ENCODE peak calls at places on chromosomes 16 and 17, in eight cellular contexts. One of them, this sample, is unnamed.
A peak's percentile ranks its signal among the peaks of the same experiment; 100 is the strongest.

GRCh38 chr16:10964891-10965326 is 20.5 kb downstream of the CLEC16A start:
- DNase-seq in heart left ventricle: no peak
- DNase-seq in endothelial cell of umbilical vein: no peak
- DNase-seq in transverse colon: no peak
- DNase-seq in gastrocnemius medialis: no peak
- DNase-seq in right lobe of liver: no peak
- DNase-seq in GM12878: peak; percentile 94
- DNase-seq in stomach: no peak
- DNase-seq in this sample: no peak

GRCh38 chr17:42548070-42548837 is 4.5 kb upstream of the HSD17B1 start:
- DNase-seq in endothelial cell of umbilical vein: peak; percentile 52
- DNase-seq in gastrocnemius medialis: no peak
- DNase-seq in transverse colon: peak; percentile 93
- DNase-seq in stomach: peak; percentile 94
- DNase-seq in heart left ventricle: peak; percentile 45
- DNase-seq in GM12878: no peak
- DNase-seq in right lobe of liver: peak; percentile 85
- DNase-seq in this sample: no peak

GRCh38 chr16:15604460-15605390 is 38.2 kb downstream of the MARF1 start:
- DNase-seq in stomach: no peak
- DNase-seq in transverse colon: no peak
- DNase-seq in gastrocnemius medialis: no peak
- DNase-seq in heart left ventricle: no peak
- DNase-seq in GM12878: no peak
- DNase-seq in right lobe of liver: peak; percentile 84
- DNase-seq in endothelial cell of umbilical vein: no peak
- DNase-seq in this sample: peak; percentile 82

GRCh38 chr17:35239823-35240222 is 3.0 kb upstream of the SLFN5 start:
- DNase-seq in endothelial cell of umbilical vein: no peak
- DNase-seq in gastrocnemius medialis: no peak
- DNase-seq in GM12878: no peak
- DNase-seq in stomach: no peak
- DNase-seq in right lobe of liver: no peak
- DNase-seq in transverse colon: no peak
- DNase-seq in heart left ventricle: no peak
- DNase-seq in this sample: no peak

GRCh38 chr17:14198013-14198412 is 38.6 kb downstream of the CDRT15 start:
- DNase-seq in heart left ventricle: peak; percentile 49
- DNase-seq in GM12878: no peak
- DNase-seq in right lobe of liver: no peak
- DNase-seq in endothelial cell of umbilical vein: no peak
- DNase-seq in stomach: peak; percentile 57
- DNase-seq in transverse colon: no peak
- DNase-seq in gastrocnemius medialis: no peak
- DNase-seq in this sample: no peak

GRCh38 chr16:13110124-13110796 is 208.9 kb downstream of the SHISA9 start:
- DNase-seq in gastrocnemius medialis: no peak
- DNase-seq in heart left ventricle: no peak
- DNase-seq in stomach: no peak
- DNase-seq in right lobe of liver: no peak
- DNase-seq in endothelial cell of umbilical vein: no peak
- DNase-seq in transverse colon: no peak
- DNase-seq in GM12878: no peak
- DNase-seq in this sample: peak; percentile 48

GRCh38 chr17:9269350-9270035 is 248.2 kb downstream of the NTN1 start:
- DNase-seq in transverse colon: no peak
- DNase-seq in stomach: no peak
- DNase-seq in gastrocnemius medialis: no peak
- DNase-seq in GM12878: no peak
- DNase-seq in endothelial cell of umbilical vein: no peak
- DNase-seq in heart left ventricle: no peak
- DNase-seq in right lobe of liver: no peak
- DNase-seq in this sample: no peak

GRCh38 chr17:76270127-76270592 is 5.0 kb downstream of the UBALD2 start:
- DNase-seq in GM12878: no peak
- DNase-seq in heart left ventricle: no peak
- DNase-seq in transverse colon: no peak
- DNase-seq in endothelial cell of umbilical vein: no peak
- DNase-seq in gastrocnemius medialis: no peak
- DNase-seq in right lobe of liver: no peak
- DNase-seq in stomach: no peak
- DNase-seq in this sample: peak; percentile 87

GRCh38 chr16:88705076-88705684 is 1.0 kb downstream of the RNF166 start:
- DNase-seq in transverse colon: peak; percentile 44
- DNase-seq in right lobe of liver: no peak
- DNase-seq in heart left ventricle: no peak
- DNase-seq in GM12878: no peak
- DNase-seq in stomach: no peak
- DNase-seq in endothelial cell of umbilical vein: peak; percentile 22
- DNase-seq in gastrocnemius medialis: no peak
- DNase-seq in this sample: no peak

DNA sequence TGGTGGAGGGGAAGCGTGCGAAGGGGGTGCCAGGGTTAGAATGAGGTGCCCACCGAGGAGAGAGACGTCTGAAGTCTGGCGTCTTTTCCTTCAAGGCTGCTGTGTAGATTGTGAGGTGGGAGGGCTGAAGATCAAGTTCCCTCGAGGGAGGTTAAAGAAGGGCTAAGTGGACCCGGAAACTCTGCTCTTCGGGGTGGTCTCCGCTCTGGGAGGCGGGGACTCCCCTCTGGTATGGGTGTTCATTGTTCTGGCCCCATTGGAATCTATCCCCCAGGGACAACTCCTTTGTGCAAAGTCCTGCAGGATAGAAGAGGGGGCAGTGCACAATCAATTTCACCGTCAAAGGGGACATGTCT is 627 bp upstream of the RAB34 start:
- DNase-seq in endothelial cell of umbilical vein: no peak
- DNase-seq in gastrocnemius medialis: no peak
- DNase-seq in heart left ventricle: no peak
- DNase-seq in GM12878: no peak
- DNase-seq in right lobe of liver: no peak
- DNase-seq in stomach: no peak
- DNase-seq in transverse colon: no peak
- DNase-seq in this sample: no peak
- H3K4me3 ChIP-seq in endothelial cell of umbilical vein: no peak overlapping the region
- H3K4me3 ChIP-seq in gastrocnemius medialis: peak overlapping the region; percentile 61
- H3K4me3 ChIP-seq in heart left ventricle: peak overlapping the region; percentile 92
- H3K4me3 ChIP-seq in GM12878: peak overlapping the region; percentile 55
- H3K4me3 ChIP-seq in right lobe of liver: no peak overlapping the region
- H3K4me3 ChIP-seq in stomach: peak overlapping the region; percentile 51
- H3K4me3 ChIP-seq in transverse colon: peak overlapping the region; percentile 49
- H3K4me3 ChIP-seq in this sample: no peak overlapping the region

GRCh38 chr16:3564889-3565141 is 12.4 kb downstream of the NLRC3 start:
- DNase-seq in endothelial cell of umbilical vein: no peak
- DNase-seq in right lobe of liver: no peak
- DNase-seq in heart left ventricle: no peak
- DNase-seq in stomach: no peak
- DNase-seq in gastrocnemius medialis: no peak
- DNase-seq in GM12878: no peak
- DNase-seq in transverse colon: no peak
- DNase-seq in this sample: no peak
- TF ChIP-seq POLR2A in endothelial cell of umbilical vein: no peak
- TF ChIP-seq POLR2A in right lobe of liver: no peak
- TF ChIP-seq POLR2A in heart left ventricle: no peak
- TF ChIP-seq POLR2A in stomach: no peak
- TF ChIP-seq POLR2A in gastrocnemius medialis: no peak
- TF ChIP-seq POLR2A in GM12878: no peak
- TF ChIP-seq POLR2A in transverse colon: no peak
- TF ChIP-seq POLR2A in this sample: no peak

GRCh38 chr17:32622540-32622939 is 135.7 kb downstream of the CDK5R1 start:
- DNase-seq in right lobe of liver: no peak
- DNase-seq in endothelial cell of umbilical vein: no peak
- DNase-seq in stomach: no peak
- DNase-seq in GM12878: no peak
- DNase-seq in transverse colon: no peak
- DNase-seq in heart left ventricle: no peak
- DNase-seq in gastrocnemius medialis: no peak
- DNase-seq in this sample: no peak
- TF ChIP-seq CTCF in right lobe of liver: no peak
- TF ChIP-seq CTCF in endothelial cell of umbilical vein: no peak
- TF ChIP-seq CTCF in stomach: no peak
- TF ChIP-seq CTCF in GM12878: no peak
- TF ChIP-seq CTCF in transverse colon: no peak
- TF ChIP-seq CTCF in heart left ventricle: no peak
- TF ChIP-seq CTCF in gastrocnemius medialis: no peak
- TF ChIP-seq CTCF in this sample: no peak

DNA sequence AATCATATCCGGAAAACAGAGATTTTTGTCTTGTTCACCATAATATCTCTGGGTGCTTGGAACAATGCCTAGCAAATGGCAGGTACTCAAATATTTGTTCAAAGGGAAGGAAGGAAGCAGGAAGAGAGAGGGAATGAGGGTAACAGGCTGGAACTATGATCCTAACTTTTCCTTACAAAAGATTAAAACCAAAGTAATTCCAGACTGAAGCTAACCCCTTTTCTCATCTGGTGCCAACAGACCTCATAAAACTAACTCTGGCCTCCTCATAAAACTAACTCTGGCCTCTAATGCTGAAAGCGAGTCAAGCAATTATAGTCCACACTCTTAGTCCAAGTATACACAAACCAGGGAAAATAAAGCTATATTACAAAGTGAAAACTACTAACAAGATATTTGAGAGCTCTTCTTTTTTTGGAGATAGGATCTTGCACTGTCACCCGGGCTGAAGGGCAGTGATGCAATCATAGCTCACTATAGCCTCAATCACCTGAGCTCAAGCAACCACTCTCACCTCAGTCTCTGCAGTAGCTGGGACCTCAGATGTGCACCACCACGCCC is 84.6 kb downstream of the KANSL1 start:
- DNase-seq in gastrocnemius medialis: no peak
- DNase-seq in heart left ventricle: no peak
- DNase-seq in right lobe of liver: no peak
- DNase-seq in transverse colon: no peak
- DNase-seq in GM12878: no peak
- DNase-seq in stomach: no peak
- DNase-seq in endothelial cell of umbilical vein: peak; percentile 65
- DNase-seq in this sample: no peak
- H3K4me3 ChIP-seq in gastrocnemius medialis: no peak overlapping the region
- H3K4me3 ChIP-seq in heart left ventricle: no peak overlapping the region
- H3K4me3 ChIP-seq in right lobe of liver: no peak overlapping the region
- H3K4me3 ChIP-seq in transverse colon: no peak overlapping the region
- H3K4me3 ChIP-seq in GM12878: no peak overlapping the region
- H3K4me3 ChIP-seq in stomach: no peak overlapping the region
- H3K4me3 ChIP-seq in endothelial cell of umbilical vein: peak overlapping the region; percentile 10
- H3K4me3 ChIP-seq in this sample: no peak overlapping the region

GRCh38 chr16:86509759-86510464 is 415 bp upstream of the FOXF1 start:
- DNase-seq in endothelial cell of umbilical vein: peak; percentile 62
- DNase-seq in gastrocnemius medialis: no peak
- DNase-seq in transverse colon: peak; percentile 73
- DNase-seq in stomach: peak; percentile 46
- DNase-seq in right lobe of liver: no peak
- DNase-seq in GM12878: no peak
- DNase-seq in heart left ventricle: peak; percentile 58
- DNase-seq in this sample: no peak
- TF ChIP-seq POLR2A in endothelial cell of umbilical vein: no peak
- TF ChIP-seq POLR2A in gastrocnemius medialis: no peak
- TF ChIP-seq POLR2A in transverse colon: peak; percentile 22
- TF ChIP-seq POLR2A in stomach: no peak
- TF ChIP-seq POLR2A in right lobe of liver: no peak
- TF ChIP-seq POLR2A in GM12878: no peak
- TF ChIP-seq POLR2A in heart left ventricle: no peak
- TF ChIP-seq POLR2A in this sample: no peak

GRCh38 chr16:56916571-56917403 is 15.2 kb upstream of the HERPUD1 start:
- DNase-seq in right lobe of liver: no peak
- DNase-seq in transverse colon: peak; percentile 52
- DNase-seq in GM12878: peak; percentile 77
- DNase-seq in stomach: no peak
- DNase-seq in heart left ventricle: no peak
- DNase-seq in endothelial cell of umbilical vein: no peak
- DNase-seq in gastrocnemius medialis: no peak
- DNase-seq in this sample: no peak
- TF ChIP-seq CTCF in right lobe of liver: no peak
- TF ChIP-seq CTCF in transverse colon: no peak
- TF ChIP-seq CTCF in GM12878: no peak
- TF ChIP-seq CTCF in stomach: no peak
- TF ChIP-seq CTCF in heart left ventricle: no peak
- TF ChIP-seq CTCF in endothelial cell of umbilical vein: no peak
- TF ChIP-seq CTCF in gastrocnemius medialis: no peak
- TF ChIP-seq CTCF in this sample: no peak

DNA sequence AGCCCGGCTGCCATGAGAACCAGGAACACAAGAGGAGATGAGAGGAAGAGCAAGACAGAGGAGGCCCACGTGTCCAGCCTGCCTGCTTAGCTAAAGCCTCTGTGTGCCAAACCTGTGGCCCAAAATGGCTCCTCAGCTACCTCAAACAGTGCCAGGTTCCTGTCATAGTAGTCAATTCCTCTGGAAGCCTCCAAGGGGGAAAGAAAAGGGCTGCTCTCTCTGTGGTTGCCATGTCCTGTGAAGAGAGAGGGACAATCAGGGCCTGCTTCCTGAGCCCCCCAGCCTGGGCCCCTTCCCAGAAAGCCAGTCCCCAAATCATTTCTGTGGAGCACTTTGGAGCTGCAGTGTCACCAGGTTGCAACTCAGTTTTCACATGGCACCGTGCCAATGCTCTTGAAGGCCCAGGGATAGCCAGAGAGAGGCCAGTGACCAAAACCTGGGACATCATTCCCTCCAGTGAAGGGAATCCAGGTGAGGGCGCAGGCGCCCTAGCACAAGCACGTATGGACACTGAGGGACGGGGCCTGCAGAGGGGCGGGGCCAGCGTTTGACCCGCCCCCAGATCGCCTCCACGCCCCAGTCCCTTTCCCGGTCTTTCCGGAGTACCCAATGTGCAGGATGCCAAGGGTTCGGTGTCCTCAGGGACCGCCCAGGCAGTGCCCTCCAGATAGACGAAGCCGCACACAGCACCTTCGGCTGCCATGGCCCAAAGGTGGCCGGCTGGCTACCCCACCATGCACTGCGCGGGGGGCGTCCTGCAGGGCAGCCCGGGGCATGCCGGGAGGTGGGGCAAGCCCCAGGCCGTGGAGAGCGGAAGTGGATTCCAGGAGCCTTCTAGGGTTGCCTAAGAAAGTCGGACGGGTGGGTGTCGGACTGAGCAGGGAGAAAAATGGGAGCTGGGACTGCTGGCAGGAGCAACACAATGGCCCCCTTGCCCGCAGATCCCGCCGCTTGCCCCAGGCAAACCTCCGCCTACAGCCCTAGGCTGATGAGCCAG is 4.8 kb downstream of the SLC12A4 start:
- DNase-seq in gastrocnemius medialis: no peak
- DNase-seq in transverse colon: no peak
- DNase-seq in endothelial cell of umbilical vein: no peak
- DNase-seq in heart left ventricle: peak; percentile 51
- DNase-seq in right lobe of liver: no peak
- DNase-seq in GM12878: no peak
- DNase-seq in stomach: peak; percentile 34
- DNase-seq in this sample: no peak
- H3K4me3 ChIP-seq in gastrocnemius medialis: peak overlapping the region; percentile 11
- H3K4me3 ChIP-seq in transverse colon: no peak overlapping the region
- H3K4me3 ChIP-seq in endothelial cell of umbilical vein: no peak overlapping the region
- H3K4me3 ChIP-seq in heart left ventricle: peak overlapping the region; percentile 6
- H3K4me3 ChIP-seq in right lobe of liver: no peak overlapping the region
- H3K4me3 ChIP-seq in GM12878: no peak overlapping the region
- H3K4me3 ChIP-seq in stomach: no peak overlapping the region
- H3K4me3 ChIP-seq in this sample: no peak overlapping the region

This sample was measured in lower leg skin.